ENCODE peak calls at places on chromosomes 5 and 9, in ten cellular contexts. T is tibial artery; M is ovary; J is T47D; V is AML-193; X is SK-N-SH; U is NCI-H1417; H is choroid plexus epithelial cell; S is activated T-helper 9 cell treated with anti-CD3 and anti-CD28 coated beads, Interleukin-2, amount 50 U/mL, for 16 hours; B is iris pigment epithelial cell. Q is an unnamed sample.

GRCh38 chr9:121550569-121551512 is 51.2 kb upstream of the GGTA1 start:
- DNase-seq in T (peak), M (peak), J (peak), V (peak), X (peak), U (peak), H (peak), S (peak), B (peak), Q (peak)

GRCh38 chr5:179127136-179128040 is 67.2 kb downstream of the ZNF354C start:
- DNase-seq in T (no peak), M (no peak), J (no peak), V (no peak), X (no peak), U (no peak), H (no peak), S (no peak), B (no peak), Q (no peak)

GRCh38 chr5:38414348-38414747 is 142.1 kb downstream of the LIFR start:
- DNase-seq in T (no peak), M (no peak), J (no peak), V (no peak), X (no peak), U (no peak), H (no peak), S (no peak), B (no peak), Q (no peak)

GRCh38 chr5:132830436-132831094 is at the start of gene SHROOM1:
- DNase-seq in T (no peak), M (peak), J (peak), V (no peak), X (peak), U (peak), H (peak), S (no peak), B (peak), Q (peak)

GRCh38 chr9:121634800-121635261 is 16.6 kb upstream of the DAB2IP start:
- DNase-seq in T (no peak), M (peak), J (peak), V (no peak), X (peak), U (no peak), H (peak), S (no peak), B (no peak), Q (peak)

GRCh38 chr5:73374520-73375235 is 73.9 kb downstream of the FOXD1 start:
- DNase-seq in T (no peak), M (no peak), J (no peak), V (no peak), X (no peak), U (no peak), H (peak), S (no peak), B (peak), Q (no peak)

GRCh38 chr5:56301041-56301440 is 67.9 kb upstream of the ANKRD55 start:
- DNase-seq in T (no peak), M (no peak), J (no peak), V (no peak), X (no peak), U (no peak), H (no peak), S (no peak), B (no peak), Q (no peak)

GRCh38 chr9:119368681-119369581 is at the start of gene BRINP1:
- DNase-seq in T (no peak), M (no peak), J (no peak), V (no peak), X (peak), U (peak), H (peak), S (no peak), B (peak), Q (no peak)

GRCh38 chr5:102421647-102422046 is 77.2 kb downstream of the SLCO6A1 start:
- DNase-seq in T (no peak), M (no peak), J (no peak), V (no peak), X (no peak), U (peak), H (no peak), S (no peak), B (no peak), Q (no peak)

GRCh38 chr5:66306844-66307315 is 162.8 kb downstream of the SREK1 start:
- DNase-seq in T (no peak), M (no peak), J (no peak), V (no peak), X (no peak), U (no peak), H (no peak), S (no peak), B (no peak), Q (no peak)

GRCh38 chr9:129075996-129076639 is 4.8 kb upstream of the DOLPP1 start:
- DNase-seq in T (no peak), M (no peak), J (no peak), V (no peak), X (no peak), U (no peak), H (no peak), S (no peak), B (no peak), Q (no peak)

GRCh38 chr5:127517110-127517479 is 345 bp upstream of the PRRC1 start:
- DNase-seq in T (no peak), M (no peak), J (peak), V (peak), X (no peak), U (peak), H (no peak), S (no peak), B (no peak), Q (no peak)

GRCh38 chr9:107288701-107289100 is 5.6 kb downstream of the RAD23B start:
- DNase-seq in T (no peak), M (no peak), J (no peak), V (no peak), X (no peak), U (no peak), H (no peak), S (no peak), B (no peak), Q (no peak)

GRCh38 chr5:180594311-180595045 is 3.2 kb upstream of the SCGB3A1 start:
- DNase-seq in T (no peak), M (no peak), J (no peak), V (no peak), X (peak), U (no peak), H (no peak), S (no peak), B (no peak), Q (no peak)

GRCh38 chr5:54743997-54744788 is 226.6 kb downstream of the SNX18 start:
- DNase-seq in T (no peak), M (peak), J (peak), V (peak), X (no peak), U (no peak), H (peak), S (peak), B (peak), Q (no peak)

GRCh38 chr9:129867138-129868032 is 32.1 kb downstream of the USP20 start:
- DNase-seq in T (no peak), M (no peak), J (no peak), V (no peak), X (no peak), U (no peak), H (no peak), S (no peak), B (no peak), Q (no peak)

GRCh38 chr9:125888220-125888619 is 141.0 kb downstream of the PBX3 start:
- DNase-seq in T (no peak), M (no peak), J (no peak), V (no peak), X (no peak), U (no peak), H (no peak), S (no peak), B (no peak), Q (no peak)

GRCh38 chr5:112143684-112144083 is 275.4 kb downstream of the EPB41L4A start:
- DNase-seq in T (no peak), M (no peak), J (no peak), V (no peak), X (no peak), U (no peak), H (peak), S (no peak), B (peak), Q (no peak)

GRCh38 chr5:6056280-6056679 is 322.1 kb downstream of the MED10 start:
- DNase-seq in T (no peak), M (no peak), J (no peak), V (no peak), X (no peak), U (no peak), H (no peak), S (no peak), B (no peak), Q (no peak)

GRCh38 chr5:145462525-145462924 is 372.6 kb downstream of the PRELID2 start:
- DNase-seq in T (no peak), M (no peak), J (no peak), V (no peak), X (no peak), U (no peak), H (no peak), S (no peak), B (no peak), Q (no peak)

GRCh38 chr5:167908596-167908995 is 382.8 kb upstream of the WWC1 start:
- DNase-seq in T (peak), M (no peak), J (no peak), V (no peak), X (no peak), U (no peak), H (peak), S (no peak), B (no peak), Q (no peak)

GRCh38 chr5:38448553-38449350 is 107.7 kb downstream of the LIFR start:
- DNase-seq in T (no peak), M (no peak), J (no peak), V (no peak), X (no peak), U (no peak), H (no peak), S (no peak), B (no peak), Q (no peak)

GRCh38 chr5:8600843-8601242 is 731.9 kb downstream of the MTRR start:
- DNase-seq in T (no peak), M (no peak), J (no peak), V (no peak), X (no peak), U (no peak), H (no peak), S (no peak), B (no peak), Q (no peak)

GRCh38 chr5:82365744-82366228 is 87.6 kb upstream of the RPS23 start:
- DNase-seq in T (no peak), M (no peak), J (no peak), V (no peak), X (no peak), U (no peak), H (peak), S (peak), B (peak), Q (no peak)

GRCh38 chr5:92613546-92613945 is 967.5 kb downstream of the NR2F1-AS1 start:
- DNase-seq in T (no peak), M (no peak), J (no peak), V (no peak), X (no peak), U (no peak), H (peak), S (no peak), B (peak), Q (no peak)

GRCh38 chr5:143354025-143354424 is 49.5 kb downstream of the NR3C1 start:
- DNase-seq in T (no peak), M (no peak), J (no peak), V (no peak), X (no peak), U (no peak), H (peak), S (no peak), B (peak), Q (no peak)

GRCh38 chr5:179438041-179438441 is 92.8 kb upstream of the ADAMTS2 start:
- DNase-seq in T (no peak), M (peak), J (no peak), V (no peak), X (peak), U (no peak), H (no peak), S (no peak), B (no peak), Q (no peak)

GRCh38 chr5:172758077-172758835 is 12.7 kb downstream of the DUSP1 start:
- DNase-seq in T (peak), M (no peak), J (no peak), V (no peak), X (no peak), U (no peak), H (peak), S (no peak), B (peak), Q (no peak)

GRCh38 chr9:97906236-97906831 is 16.0 kb downstream of the TRMO start:
- DNase-seq in T (no peak), M (no peak), J (no peak), V (peak), X (no peak), U (no peak), H (no peak), S (peak), B (no peak), Q (no peak)

GRCh38 chr9:94002316-94003140 is 47.4 kb upstream of the BARX1 start:
- DNase-seq in T (no peak), M (no peak), J (peak), V (peak), X (peak), U (peak), H (peak), S (no peak), B (peak), Q (peak)

Q was measured in HuH-7.